ENCODE peak calls at places on chromosomes 5 and 9, in six cellular contexts. Z is GF-D8, S is lower lobe of right lung, C is HTR-8/SVneo, Y is foreskin fibroblast, M is NCI-H1092. E is an unnamed sample.

GRCh38 chr5:39523821-39524220 is 99.0 kb upstream of the DAB2 start:
- DNase-seq in Z (no peak), S (no peak), C (no peak), Y (peak; percentile 62), M (no peak), E (no peak)

GRCh38 chr9:131167146-131167692 is 41.8 kb downstream of the NUP214 start:
- DNase-seq in Z (no peak), S (no peak), C (no peak), Y (peak; percentile 7), M (peak; percentile 17), E (no peak)

GRCh38 chr9:93108301-93109041 is 12.5 kb downstream of the CARD19 start:
- DNase-seq in Z (no peak), S (peak; percentile 46), C (no peak), Y (no peak), M (no peak), E (no peak)

GRCh38 chr9:76032652-76033373 is 142.3 kb downstream of the PCSK5 start:
- DNase-seq in Z (no peak), S (no peak), C (no peak), Y (no peak), M (no peak), E (no peak)

GRCh38 chr9:135590486-135591079 is 29.0 kb downstream of the PAEP start:
- DNase-seq in Z (no peak), S (no peak), C (no peak), Y (no peak), M (no peak), E (no peak)

GRCh38 chr5:171492781-171493180 is 73.3 kb downstream of the FGF18 start:
- DNase-seq in Z (no peak), S (no peak), C (no peak), Y (no peak), M (no peak), E (peak; percentile 37)

GRCh38 chr9:133505901-133506652 is 18.7 kb downstream of the MYMK start:
- DNase-seq in Z (no peak), S (no peak), C (no peak), Y (peak; percentile 41), M (no peak), E (no peak)

GRCh38 chr5:157025093-157025698 is 33.7 kb downstream of the HAVCR1 start:
- DNase-seq in Z (no peak), S (no peak), C (no peak), Y (no peak), M (no peak), E (no peak)

GRCh38 chr9:32398207-32398606 is 13.8 kb downstream of the ACO1 start:
- DNase-seq in Z (no peak), S (no peak), C (no peak), Y (no peak), M (no peak), E (no peak)

GRCh38 chr9:20015427-20015931 is 226.6 kb upstream of the SLC24A2 start:
- DNase-seq in Z (no peak), S (no peak), C (no peak), Y (no peak), M (no peak), E (no peak)